ENCODE peak calls at places on chromosome 19, in five cellular contexts. One of them, this sample, is unnamed.
A peak's percentile ranks its signal among the peaks of the same experiment; 100 is the strongest.

GRCh38 chr19:51158474-51159129 is 16.5 kb downstream of the SIGLEC7 start:
- DNase-seq in H9: peak; percentile 80
- DNase-seq in IMR-90: peak; percentile 7
- DNase-seq in neuronal stem cell: peak; percentile 31
- DNase-seq in H1: peak; percentile 95
- DNase-seq in this sample: peak; percentile 21

GRCh38 chr19:57282011-57282636 is 1.8 kb downstream of the ZNF460 start:
- DNase-seq in H9: no peak
- DNase-seq in IMR-90: no peak
- DNase-seq in neuronal stem cell: no peak
- DNase-seq in H1: no peak
- DNase-seq in this sample: no peak

GRCh38 chr19:38143847-38144246 is 80.2 kb downstream of the DPF1 start:
- DNase-seq in H9: no peak
- DNase-seq in IMR-90: no peak
- DNase-seq in neuronal stem cell: no peak
- DNase-seq in H1: no peak
- DNase-seq in this sample: no peak

GRCh38 chr19:13984875-13985741 is 21.0 kb downstream of the RFX1 start:
- DNase-seq in H9: no peak
- DNase-seq in IMR-90: no peak
- DNase-seq in neuronal stem cell: no peak
- DNase-seq in H1: no peak
- DNase-seq in this sample: no peak

GRCh38 chr19:10043286-10043927 is 30.1 kb downstream of the RDH8 start:
- DNase-seq in H9: no peak
- DNase-seq in IMR-90: peak; percentile 33
- DNase-seq in neuronal stem cell: peak; percentile 50
- DNase-seq in H1: no peak
- DNase-seq in this sample: peak; percentile 62

GRCh38 chr19:1507763-1508506 is 4.9 kb downstream of the ADAMTSL5 start:
- DNase-seq in H9: peak; percentile 98
- DNase-seq in IMR-90: peak; percentile 95
- DNase-seq in neuronal stem cell: peak; percentile 97
- DNase-seq in H1: peak; percentile 94
- DNase-seq in this sample: peak; percentile 98

GRCh38 chr19:10226376-10227214 is 4.5 kb downstream of the S1PR2 start:
- DNase-seq in H9: no peak
- DNase-seq in IMR-90: peak; percentile 95
- DNase-seq in neuronal stem cell: no peak
- DNase-seq in H1: no peak
- DNase-seq in this sample: peak; percentile 25

GRCh38 chr19:14198384-14199376 is 7.3 kb downstream of the ADGRL1 start:
- DNase-seq in H9: no peak
- DNase-seq in IMR-90: no peak
- DNase-seq in neuronal stem cell: no peak
- DNase-seq in H1: no peak
- DNase-seq in this sample: no peak

GRCh38 chr19:16067205-16067938 is 8.9 kb upstream of the TPM4 start:
- DNase-seq in H9: no peak
- DNase-seq in IMR-90: peak; percentile 87
- DNase-seq in neuronal stem cell: no peak
- DNase-seq in H1: no peak
- DNase-seq in this sample: no peak

GRCh38 chr19:21848706-21849105 is 12.7 kb upstream of the ZNF43 start:
- DNase-seq in H9: no peak
- DNase-seq in IMR-90: peak; percentile 31
- DNase-seq in neuronal stem cell: no peak
- DNase-seq in H1: no peak
- DNase-seq in this sample: no peak

GRCh38 chr19:21603431-21604153 is 98.2 kb downstream of the ZNF429 start:
- DNase-seq in H9: no peak
- DNase-seq in IMR-90: no peak
- DNase-seq in neuronal stem cell: no peak
- DNase-seq in H1: no peak
- DNase-seq in this sample: no peak

GRCh38 chr19:16470541-16470910 is 1.2 kb downstream of the EPS15L1 start:
- DNase-seq in H9: no peak
- DNase-seq in IMR-90: no peak
- DNase-seq in neuronal stem cell: no peak
- DNase-seq in H1: no peak
- DNase-seq in this sample: peak; percentile 27

GRCh38 chr19:38556521-38557174 is 61.1 kb downstream of the MAP4K1 start:
- DNase-seq in H9: no peak
- DNase-seq in IMR-90: no peak
- DNase-seq in neuronal stem cell: no peak
- DNase-seq in H1: no peak
- DNase-seq in this sample: no peak

GRCh38 chr19:294819-295686 is 3.9 kb upstream of the PLPP2 start:
- DNase-seq in H9: peak; percentile 80
- DNase-seq in IMR-90: peak; percentile 12
- DNase-seq in neuronal stem cell: no peak
- DNase-seq in H1: peak; percentile 91
- DNase-seq in this sample: no peak

GRCh38 chr19:533485-534058 is 2.0 kb downstream of the CDC34 start:
- DNase-seq in H9: no peak
- DNase-seq in IMR-90: no peak
- DNase-seq in neuronal stem cell: no peak
- DNase-seq in H1: no peak
- DNase-seq in this sample: no peak

GRCh38 chr19:7792286-7792685 is 29.2 kb downstream of the CLEC4M start:
- DNase-seq in H9: no peak
- DNase-seq in IMR-90: peak; percentile 51
- DNase-seq in neuronal stem cell: no peak
- DNase-seq in H1: no peak
- DNase-seq in this sample: peak; percentile 40

GRCh38 chr19:43148233-43148632 is 38.1 kb downstream of the PSG5 start:
- DNase-seq in H9: no peak
- DNase-seq in IMR-90: peak; percentile 93
- DNase-seq in neuronal stem cell: no peak
- DNase-seq in H1: no peak
- DNase-seq in this sample: no peak

GRCh38 chr19:51259348-51260245 is 8.7 kb downstream of the SIGLECL1 start:
- DNase-seq in H9: peak; percentile 54
- DNase-seq in IMR-90: peak; percentile 22
- DNase-seq in neuronal stem cell: peak; percentile 33
- DNase-seq in H1: peak; percentile 69
- DNase-seq in this sample: peak; percentile 6

GRCh38 chr19:12884202-12884601 is 2.8 kb downstream of the KLF1 start:
- DNase-seq in H9: no peak
- DNase-seq in IMR-90: no peak
- DNase-seq in neuronal stem cell: no peak
- DNase-seq in H1: no peak
- DNase-seq in this sample: no peak

GRCh38 chr19:3818479-3818878 is 32.3 kb upstream of the MATK start:
- DNase-seq in H9: no peak
- DNase-seq in IMR-90: peak; percentile 31
- DNase-seq in neuronal stem cell: no peak
- DNase-seq in H1: no peak
- DNase-seq in this sample: peak; percentile 5

GRCh38 chr19:918481-919156 is 1.5 kb downstream of the KISS1R start:
- DNase-seq in H9: no peak
- DNase-seq in IMR-90: no peak
- DNase-seq in neuronal stem cell: no peak
- DNase-seq in H1: no peak
- DNase-seq in this sample: no peak

GRCh38 chr19:10876459-10877240 is 5.3 kb downstream of the CARM1 start:
- DNase-seq in H9: no peak
- DNase-seq in IMR-90: no peak
- DNase-seq in neuronal stem cell: no peak
- DNase-seq in H1: no peak
- DNase-seq in this sample: no peak

GRCh38 chr19:42531313-42531712 is 3.0 kb upstream of the CEACAM1 start:
- DNase-seq in H9: no peak
- DNase-seq in IMR-90: no peak
- DNase-seq in neuronal stem cell: no peak
- DNase-seq in H1: peak; percentile 38
- DNase-seq in this sample: no peak

GRCh38 chr19:33152178-33152577 is 20.3 kb downstream of the WDR88 start:
- DNase-seq in H9: no peak
- DNase-seq in IMR-90: peak; percentile 50
- DNase-seq in neuronal stem cell: no peak
- DNase-seq in H1: no peak
- DNase-seq in this sample: no peak

GRCh38 chr19:33147538-33147937 is 15.6 kb downstream of the WDR88 start:
- DNase-seq in H9: no peak
- DNase-seq in IMR-90: no peak
- DNase-seq in neuronal stem cell: no peak
- DNase-seq in H1: no peak
- DNase-seq in this sample: no peak

GRCh38 chr19:33156354-33156753 is 24.4 kb downstream of the WDR88 start:
- DNase-seq in H9: no peak
- DNase-seq in IMR-90: peak; percentile 41
- DNase-seq in neuronal stem cell: no peak
- DNase-seq in H1: no peak
- DNase-seq in this sample: no peak

GRCh38 chr19:33146209-33146608 is 14.3 kb downstream of the WDR88 start:
- DNase-seq in H9: no peak
- DNase-seq in IMR-90: no peak
- DNase-seq in neuronal stem cell: no peak
- DNase-seq in H1: no peak
- DNase-seq in this sample: no peak

DNA sequence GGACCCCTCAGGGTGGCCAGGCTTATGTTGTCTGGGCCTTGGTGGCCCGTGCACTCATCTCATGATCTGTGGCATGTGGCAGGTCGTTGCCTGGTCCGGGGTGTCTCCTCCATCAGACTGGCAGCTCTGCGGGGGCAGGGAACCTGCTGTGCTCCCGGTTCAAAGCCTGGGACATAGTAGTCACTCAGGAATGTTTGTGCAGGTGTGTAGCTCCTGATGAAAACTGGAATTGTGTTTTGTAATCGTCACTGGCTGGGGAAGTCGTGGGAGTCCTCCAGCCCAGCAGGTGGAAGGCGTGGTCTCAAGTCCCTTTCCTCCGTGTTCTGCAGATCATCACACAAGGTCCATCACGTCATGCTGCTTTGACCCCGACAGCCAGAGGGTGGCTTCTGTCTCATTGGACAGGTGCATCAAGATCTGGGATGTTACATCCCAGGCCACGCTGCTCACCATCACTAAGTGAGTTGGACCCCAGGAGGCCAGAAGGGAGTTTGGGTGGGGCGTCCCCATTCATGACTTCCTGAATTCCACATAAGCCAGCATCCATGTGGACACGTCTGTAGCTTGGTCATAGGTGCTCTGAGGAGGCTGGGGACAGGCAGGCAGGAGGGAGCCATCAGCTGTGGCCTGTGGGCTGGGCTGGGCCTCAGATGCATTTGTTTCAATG is 19.1 kb downstream of the WDR88 start:
- DNase-seq in H9: no peak
- DNase-seq in IMR-90: no peak
- DNase-seq in neuronal stem cell: no peak
- DNase-seq in H1: no peak
- DNase-seq in this sample: no peak
- H3K18ac ChIP-seq in H9: no peak overlapping the region
- H3K18ac ChIP-seq in IMR-90: no peak overlapping the region
- H3K18ac ChIP-seq in neuronal stem cell: no peak overlapping the region
- H3K18ac ChIP-seq in H1: no peak overlapping the region
- H3K18ac ChIP-seq in this sample: no peak overlapping the region

GRCh38 chr19:49940482-49940791 is 11.1 kb upstream of the NUP62 start:
- DNase-seq in H9: no peak
- DNase-seq in IMR-90: no peak
- DNase-seq in neuronal stem cell: no peak
- DNase-seq in H1: no peak
- DNase-seq in this sample: no peak
- H3K14ac ChIP-seq in H9: no peak overlapping the region
- H3K14ac ChIP-seq in IMR-90: no peak overlapping the region
- H3K14ac ChIP-seq in neuronal stem cell: peak overlapping the region; percentile 72
- H3K14ac ChIP-seq in H1: no peak overlapping the region
- H3K14ac ChIP-seq in this sample: no peak overlapping the region

DNA sequence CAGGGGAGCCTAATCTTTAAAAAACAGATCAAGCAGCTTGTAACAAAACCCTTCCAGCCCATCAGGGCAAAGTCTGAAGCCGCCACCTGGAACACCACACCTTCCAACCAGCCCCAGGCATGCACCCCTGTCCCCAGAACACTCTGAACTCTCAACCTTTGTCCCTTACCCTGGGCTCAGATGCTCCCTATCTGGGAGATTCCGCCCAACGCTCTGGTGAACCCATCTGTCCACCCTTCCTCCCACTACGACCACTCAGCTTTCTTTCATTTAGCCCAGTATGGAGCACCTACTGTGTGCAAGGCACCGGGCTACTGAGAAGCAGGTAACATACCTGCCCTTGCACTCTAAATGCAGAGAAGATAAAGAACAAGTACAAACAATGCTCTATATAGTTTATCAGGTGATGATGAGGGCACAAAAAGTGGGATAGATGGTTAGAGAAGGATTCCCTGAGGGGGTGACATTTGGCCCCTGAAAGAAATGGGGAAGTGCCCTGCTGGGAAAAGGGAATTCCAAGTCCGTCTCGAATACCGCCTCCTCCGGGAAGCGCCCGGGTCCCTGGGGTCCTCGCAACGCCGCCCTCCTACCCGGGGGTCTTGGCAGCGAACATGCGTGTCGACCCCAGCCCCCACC is 629 bp downstream of the PEPD start:
- DNase-seq in H9: no peak
- DNase-seq in IMR-90: no peak
- DNase-seq in neuronal stem cell: no peak
- DNase-seq in H1: no peak
- DNase-seq in this sample: peak; percentile 2
- H3K18ac ChIP-seq in H9: no peak overlapping the region
- H3K18ac ChIP-seq in IMR-90: no peak overlapping the region
- H3K18ac ChIP-seq in neuronal stem cell: peak overlapping the region; percentile 24
- H3K18ac ChIP-seq in H1: no peak overlapping the region
- H3K18ac ChIP-seq in this sample: no peak overlapping the region

DNA sequence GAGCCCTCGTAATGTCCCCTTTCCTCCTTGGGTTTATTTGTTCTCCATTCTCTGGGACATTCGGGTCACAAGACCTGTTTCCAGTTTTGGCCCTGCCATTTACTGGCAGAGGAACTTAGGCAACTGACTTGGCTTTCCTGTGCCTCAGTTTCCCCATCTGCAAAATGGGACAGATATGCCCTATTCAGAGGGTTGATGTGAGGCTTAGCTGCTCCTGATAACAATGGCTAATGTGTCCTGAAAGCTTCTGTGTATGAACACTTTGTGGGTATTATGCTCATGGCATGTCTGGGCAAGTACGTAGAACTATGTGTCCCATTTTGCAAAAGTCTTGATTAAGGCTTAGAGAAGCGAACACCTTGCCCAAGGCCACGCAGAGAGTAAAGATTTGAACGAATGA is 1.0 kb downstream of the ZNF524 start:
- DNase-seq in H9: no peak
- DNase-seq in IMR-90: no peak
- DNase-seq in neuronal stem cell: no peak
- DNase-seq in H1: no peak
- DNase-seq in this sample: no peak
- H3K14ac ChIP-seq in H9: no peak overlapping the region
- H3K14ac ChIP-seq in IMR-90: peak overlapping the region; percentile 77
- H3K14ac ChIP-seq in neuronal stem cell: no peak overlapping the region
- H3K14ac ChIP-seq in H1: no peak overlapping the region
- H3K14ac ChIP-seq in this sample: no peak overlapping the region

This sample was measured in mesenchymal stem cell.